ENCODE peak calls at places on chromosomes 13 and 19, in four cellular contexts. One of them, this sample, is unnamed.

GRCh38 chr13:63696055-63696454 is 2280.4 kb upstream of the PCDH20 start:
- DNase-seq in GM23338: no peak
- DNase-seq in activated CD4-positive, alpha-beta T cell treated with anti-CD3 and anti-CD28 coated beads, Interleukin-2, amount 50 U/mL, for 1 hour: no peak
- DNase-seq in stomach: no peak
- DNase-seq in this sample: no peak

GRCh38 chr19:2495651-2496316 is 19.9 kb downstream of the GADD45B start:
- DNase-seq in GM23338: no peak
- DNase-seq in stomach: peak; percentile 65
- DNase-seq in activated CD4-positive, alpha-beta T cell treated with anti-CD3 and anti-CD28 coated beads, Interleukin-2, amount 50 U/mL, for 1 hour: no peak
- DNase-seq in this sample: no peak

GRCh38 chr13:112176746-112177119 is 109.8 kb downstream of the SOX1 start:
- DNase-seq in activated CD4-positive, alpha-beta T cell treated with anti-CD3 and anti-CD28 coated beads, Interleukin-2, amount 50 U/mL, for 1 hour: no peak
- DNase-seq in GM23338: no peak
- DNase-seq in stomach: no peak
- DNase-seq in this sample: no peak

GRCh38 chr19:44961821-44962220 is 6.6 kb downstream of the CLPTM1 start:
- DNase-seq in GM23338: no peak
- DNase-seq in activated CD4-positive, alpha-beta T cell treated with anti-CD3 and anti-CD28 coated beads, Interleukin-2, amount 50 U/mL, for 1 hour: no peak
- DNase-seq in stomach: no peak
- DNase-seq in this sample: no peak

GRCh38 chr13:20398459-20398858 is 127.2 kb downstream of the CRYL1 start:
- DNase-seq in activated CD4-positive, alpha-beta T cell treated with anti-CD3 and anti-CD28 coated beads, Interleukin-2, amount 50 U/mL, for 1 hour: no peak
- DNase-seq in GM23338: no peak
- DNase-seq in stomach: peak; percentile 7
- DNase-seq in this sample: no peak

GRCh38 chr19:49635530-49636229 is 4.3 kb downstream of the RRAS start:
- DNase-seq in activated CD4-positive, alpha-beta T cell treated with anti-CD3 and anti-CD28 coated beads, Interleukin-2, amount 50 U/mL, for 1 hour: no peak
- DNase-seq in stomach: no peak
- DNase-seq in GM23338: peak; percentile 38
- DNase-seq in this sample: no peak

GRCh38 chr19:18518639-18519038 is 3.2 kb downstream of the ELL start:
- DNase-seq in stomach: no peak
- DNase-seq in activated CD4-positive, alpha-beta T cell treated with anti-CD3 and anti-CD28 coated beads, Interleukin-2, amount 50 U/mL, for 1 hour: no peak
- DNase-seq in GM23338: no peak
- DNase-seq in this sample: no peak

GRCh38 chr19:33779849-33780248 is 16.8 kb upstream of the KCTD15 start:
- DNase-seq in stomach: no peak
- DNase-seq in GM23338: no peak
- DNase-seq in activated CD4-positive, alpha-beta T cell treated with anti-CD3 and anti-CD28 coated beads, Interleukin-2, amount 50 U/mL, for 1 hour: no peak
- DNase-seq in this sample: no peak

GRCh38 chr19:3184847-3185481 is 766 bp upstream of the NCLN start:
- DNase-seq in activated CD4-positive, alpha-beta T cell treated with anti-CD3 and anti-CD28 coated beads, Interleukin-2, amount 50 U/mL, for 1 hour: peak; percentile 68
- DNase-seq in GM23338: peak; percentile 82
- DNase-seq in stomach: peak; percentile 73
- DNase-seq in this sample: peak; percentile 65

GRCh38 chr19:55640577-55641375 is at the start of gene ZNF580:
- DNase-seq in activated CD4-positive, alpha-beta T cell treated with anti-CD3 and anti-CD28 coated beads, Interleukin-2, amount 50 U/mL, for 1 hour: peak; percentile 38
- DNase-seq in GM23338: peak; percentile 75
- DNase-seq in stomach: peak; percentile 63
- DNase-seq in this sample: no peak

GRCh38 chr13:106597190-106597589 is 29.3 kb upstream of the ARGLU1 start:
- DNase-seq in activated CD4-positive, alpha-beta T cell treated with anti-CD3 and anti-CD28 coated beads, Interleukin-2, amount 50 U/mL, for 1 hour: no peak
- DNase-seq in stomach: no peak
- DNase-seq in GM23338: no peak
- DNase-seq in this sample: no peak

GRCh38 chr19:48501446-48501960 is 10.1 kb downstream of the LMTK3 start:
- DNase-seq in stomach: peak; percentile 70
- DNase-seq in activated CD4-positive, alpha-beta T cell treated with anti-CD3 and anti-CD28 coated beads, Interleukin-2, amount 50 U/mL, for 1 hour: peak; percentile 56
- DNase-seq in GM23338: peak; percentile 99
- DNase-seq in this sample: no peak

GRCh38 chr19:48618278-48618915 is 581 bp downstream of the RPL18 start:
- DNase-seq in activated CD4-positive, alpha-beta T cell treated with anti-CD3 and anti-CD28 coated beads, Interleukin-2, amount 50 U/mL, for 1 hour: no peak
- DNase-seq in stomach: no peak
- DNase-seq in GM23338: no peak
- DNase-seq in this sample: no peak

GRCh38 chr19:29528946-29529645 is 3.3 kb downstream of the VSTM2B start:
- DNase-seq in activated CD4-positive, alpha-beta T cell treated with anti-CD3 and anti-CD28 coated beads, Interleukin-2, amount 50 U/mL, for 1 hour: no peak
- DNase-seq in stomach: no peak
- DNase-seq in GM23338: peak; percentile 49
- DNase-seq in this sample: no peak

GRCh38 chr13:95019886-95020285 is 281.4 kb downstream of the ABCC4 start:
- DNase-seq in activated CD4-positive, alpha-beta T cell treated with anti-CD3 and anti-CD28 coated beads, Interleukin-2, amount 50 U/mL, for 1 hour: no peak
- DNase-seq in GM23338: no peak
- DNase-seq in stomach: no peak
- DNase-seq in this sample: no peak

GRCh38 chr13:33445476-33445875 is 159.9 kb upstream of the STARD13 start:
- DNase-seq in GM23338: no peak
- DNase-seq in stomach: no peak
- DNase-seq in activated CD4-positive, alpha-beta T cell treated with anti-CD3 and anti-CD28 coated beads, Interleukin-2, amount 50 U/mL, for 1 hour: no peak
- DNase-seq in this sample: no peak

GRCh38 chr19:11574689-11575088 is 2.8 kb downstream of the ACP5 start:
- DNase-seq in stomach: no peak
- DNase-seq in activated CD4-positive, alpha-beta T cell treated with anti-CD3 and anti-CD28 coated beads, Interleukin-2, amount 50 U/mL, for 1 hour: no peak
- DNase-seq in GM23338: no peak
- DNase-seq in this sample: no peak

GRCh38 chr13:24280722-24281121 is 28.7 kb upstream of the C1QTNF9 start:
- DNase-seq in stomach: peak; percentile 23
- DNase-seq in GM23338: no peak
- DNase-seq in activated CD4-positive, alpha-beta T cell treated with anti-CD3 and anti-CD28 coated beads, Interleukin-2, amount 50 U/mL, for 1 hour: no peak
- DNase-seq in this sample: no peak